ENCODE peak calls at places on chromosomes 11 and 22, in five cellular contexts. One of them, this sample, is unnamed.

GRCh38 chr22:49788492-49788891 is 39.2 kb downstream of the BRD1 start:
- DNase-seq in MM.1S: no peak
- DNase-seq in WERI-Rb-1: no peak
- DNase-seq in esophagus squamous epithelium: no peak
- DNase-seq in Calu3: no peak
- DNase-seq in this sample: no peak

GRCh38 chr11:14189874-14190273 is 169.1 kb downstream of the RRAS2 start:
- DNase-seq in WERI-Rb-1: no peak
- DNase-seq in Calu3: no peak
- DNase-seq in esophagus squamous epithelium: no peak
- DNase-seq in MM.1S: no peak
- DNase-seq in this sample: no peak

GRCh38 chr11:63490551-63491239 is at the start of gene PLAAT5:
- DNase-seq in Calu3: peak
- DNase-seq in MM.1S: no peak
- DNase-seq in esophagus squamous epithelium: no peak
- DNase-seq in WERI-Rb-1: no peak
- DNase-seq in this sample: no peak

GRCh38 chr11:20360650-20361049 is 2.9 kb upstream of the HTATIP2 start:
- DNase-seq in WERI-Rb-1: no peak
- DNase-seq in Calu3: peak
- DNase-seq in MM.1S: peak
- DNase-seq in esophagus squamous epithelium: no peak
- DNase-seq in this sample: no peak

GRCh38 chr11:12777208-12777874 is 103.1 kb downstream of the TEAD1 start:
- DNase-seq in esophagus squamous epithelium: no peak
- DNase-seq in Calu3: no peak
- DNase-seq in WERI-Rb-1: no peak
- DNase-seq in MM.1S: no peak
- DNase-seq in this sample: no peak

GRCh38 chr22:35761037-35761436 is 43.4 kb downstream of the APOL5 start:
- DNase-seq in WERI-Rb-1: no peak
- DNase-seq in Calu3: peak
- DNase-seq in esophagus squamous epithelium: no peak
- DNase-seq in MM.1S: peak
- DNase-seq in this sample: no peak

GRCh38 chr22:38712496-38713207 is 6.9 kb downstream of the GTPBP1 start:
- DNase-seq in MM.1S: no peak
- DNase-seq in esophagus squamous epithelium: no peak
- DNase-seq in WERI-Rb-1: no peak
- DNase-seq in Calu3: no peak
- DNase-seq in this sample: no peak

GRCh38 chr11:60786811-60787567 is 1.9 kb downstream of the MS4A10 start:
- DNase-seq in MM.1S: no peak
- DNase-seq in WERI-Rb-1: no peak
- DNase-seq in Calu3: no peak
- DNase-seq in esophagus squamous epithelium: no peak
- DNase-seq in this sample: peak

GRCh38 chr11:62539238-62539925 is 7.2 kb downstream of the AHNAK start:
- DNase-seq in MM.1S: no peak
- DNase-seq in WERI-Rb-1: no peak
- DNase-seq in Calu3: peak
- DNase-seq in esophagus squamous epithelium: no peak
- DNase-seq in this sample: no peak

GRCh38 chr22:21650823-21651520 is 8.9 kb downstream of the SDF2L1 start:
- DNase-seq in Calu3: no peak
- DNase-seq in WERI-Rb-1: peak
- DNase-seq in MM.1S: no peak
- DNase-seq in esophagus squamous epithelium: no peak
- DNase-seq in this sample: peak

GRCh38 chr11:16418698-16419097 is 62.4 kb upstream of the SOX6 start:
- DNase-seq in esophagus squamous epithelium: no peak
- DNase-seq in Calu3: no peak
- DNase-seq in MM.1S: no peak
- DNase-seq in WERI-Rb-1: no peak
- DNase-seq in this sample: no peak

GRCh38 chr11:20912046-20912821 is 242.8 kb downstream of the NELL1 start:
- DNase-seq in WERI-Rb-1: no peak
- DNase-seq in MM.1S: no peak
- DNase-seq in Calu3: no peak
- DNase-seq in esophagus squamous epithelium: no peak
- DNase-seq in this sample: no peak

GRCh38 chr22:45290410-45290936 is 5.7 kb downstream of the UPK3A start:
- DNase-seq in esophagus squamous epithelium: no peak
- DNase-seq in WERI-Rb-1: peak
- DNase-seq in Calu3: peak
- DNase-seq in MM.1S: no peak
- DNase-seq in this sample: peak

GRCh38 chr11:612201-612960 is 3.4 kb downstream of the IRF7 start:
- DNase-seq in Calu3: peak
- DNase-seq in WERI-Rb-1: peak
- DNase-seq in MM.1S: no peak
- DNase-seq in esophagus squamous epithelium: no peak
- DNase-seq in this sample: no peak

GRCh38 chr22:42644422-42645340 is 4.3 kb upstream of the ATP5MGL start:
- DNase-seq in MM.1S: no peak
- DNase-seq in Calu3: no peak
- DNase-seq in WERI-Rb-1: no peak
- DNase-seq in esophagus squamous epithelium: no peak
- DNase-seq in this sample: no peak

GRCh38 chr22:33023119-33023827 is 34.9 kb downstream of the SYN3 start:
- DNase-seq in WERI-Rb-1: no peak
- DNase-seq in Calu3: no peak
- DNase-seq in MM.1S: no peak
- DNase-seq in esophagus squamous epithelium: no peak
- DNase-seq in this sample: no peak

GRCh38 chr11:7672960-7673723 is at the start of gene CYB5R2:
- DNase-seq in WERI-Rb-1: no peak
- DNase-seq in Calu3: peak
- DNase-seq in MM.1S: no peak
- DNase-seq in esophagus squamous epithelium: no peak
- DNase-seq in this sample: no peak

GRCh38 chr22:38272373-38273134 is at the start of gene TMEM184B:
- DNase-seq in Calu3: peak
- DNase-seq in MM.1S: peak
- DNase-seq in esophagus squamous epithelium: no peak
- DNase-seq in WERI-Rb-1: peak
- DNase-seq in this sample: peak

GRCh38 chr22:26512149-26512793 is at the start of gene TFIP11:
- DNase-seq in esophagus squamous epithelium: peak
- DNase-seq in WERI-Rb-1: peak
- DNase-seq in Calu3: peak
- DNase-seq in MM.1S: peak
- DNase-seq in this sample: peak

GRCh38 chr22:26484360-26484706 is 656 bp downstream of the SRRD start:
- DNase-seq in WERI-Rb-1: no peak
- DNase-seq in esophagus squamous epithelium: no peak
- DNase-seq in Calu3: no peak
- DNase-seq in MM.1S: peak
- DNase-seq in this sample: no peak

GRCh38 chr11:128551641-128552335 is 35.6 kb downstream of the ETS1 start:
- DNase-seq in MM.1S: no peak
- DNase-seq in WERI-Rb-1: no peak
- DNase-seq in Calu3: no peak
- DNase-seq in esophagus squamous epithelium: no peak
- DNase-seq in this sample: no peak

GRCh38 chr22:38098410-38099249 is 11.9 kb downstream of the BAIAP2L2 start:
- DNase-seq in Calu3: no peak
- DNase-seq in MM.1S: no peak
- DNase-seq in WERI-Rb-1: no peak
- DNase-seq in esophagus squamous epithelium: no peak
- DNase-seq in this sample: no peak

GRCh38 chr11:87063982-87064381 is 26.2 kb downstream of the TMEM135 start:
- DNase-seq in WERI-Rb-1: no peak
- DNase-seq in MM.1S: no peak
- DNase-seq in Calu3: no peak
- DNase-seq in esophagus squamous epithelium: no peak
- DNase-seq in this sample: no peak

GRCh38 chr11:121446752-121447156 is 5.4 kb upstream of the SORL1 start:
- DNase-seq in MM.1S: no peak
- DNase-seq in WERI-Rb-1: no peak
- DNase-seq in esophagus squamous epithelium: no peak
- DNase-seq in Calu3: no peak
- DNase-seq in this sample: no peak

GRCh38 chr11:88414981-88415391 is 77.5 kb upstream of the CTSC start:
- DNase-seq in esophagus squamous epithelium: no peak
- DNase-seq in WERI-Rb-1: no peak
- DNase-seq in Calu3: no peak
- DNase-seq in MM.1S: peak
- DNase-seq in this sample: no peak

GRCh38 chr11:65243773-65244172 is 18.0 kb upstream of the POLA2 start:
- DNase-seq in WERI-Rb-1: no peak
- DNase-seq in Calu3: no peak
- DNase-seq in esophagus squamous epithelium: no peak
- DNase-seq in MM.1S: no peak
- DNase-seq in this sample: no peak

GRCh38 chr11:57641426-57641825 is 8.3 kb downstream of the YPEL4 start:
- DNase-seq in WERI-Rb-1: no peak
- DNase-seq in MM.1S: peak
- DNase-seq in Calu3: peak
- DNase-seq in esophagus squamous epithelium: no peak
- DNase-seq in this sample: peak

GRCh38 chr11:93655047-93655446 is 6.4 kb upstream of the CEP295 start:
- DNase-seq in Calu3: no peak
- DNase-seq in MM.1S: no peak
- DNase-seq in esophagus squamous epithelium: no peak
- DNase-seq in WERI-Rb-1: no peak
- DNase-seq in this sample: no peak

GRCh38 chr22:32844251-32844650 is 42.7 kb downstream of the TIMP3 start:
- DNase-seq in MM.1S: no peak
- DNase-seq in Calu3: no peak
- DNase-seq in esophagus squamous epithelium: no peak
- DNase-seq in WERI-Rb-1: no peak
- DNase-seq in this sample: no peak

This sample was measured in NCI-H2171.